ENCODE peak calls at places on chromosomes 11 and 22, in seven cellular contexts. T, V, Q, K, D, E and M are unnamed samples.
A peak's percentile ranks its signal among the peaks of the same experiment; 100 is the strongest.

GRCh38 chr11:65879622-65880021 is at the start of gene CTSW:
- DNase-seq in T (no peak), V (peak; percentile 63), Q (no peak), K (no peak), D (no peak), E (peak; percentile 33), M (no peak)

GRCh38 chr11:88414385-88414861 is 76.9 kb upstream of the CTSC start:
- DNase-seq in T (peak; percentile 79), V (no peak), Q (no peak), K (no peak), D (no peak), E (peak; percentile 62), M (peak; percentile 43)

GRCh38 chr11:117457031-117457785 is 129.6 kb downstream of the CEP164 start:
- DNase-seq in T (no peak), V (no peak), Q (peak; percentile 63), K (no peak), D (no peak), E (no peak), M (no peak)

GRCh38 chr11:95723353-95723942 is 66.1 kb downstream of the FAM76B start:
- DNase-seq in T (no peak), V (no peak), Q (no peak), K (no peak), D (no peak), E (no peak), M (no peak)

GRCh38 chr11:100941033-100941432 is 188.6 kb downstream of the PGR start:
- DNase-seq in T (no peak), V (no peak), Q (no peak), K (no peak), D (no peak), E (no peak), M (no peak)

GRCh38 chr22:38097557-38098409 is 12.7 kb downstream of the BAIAP2L2 start:
- DNase-seq in T (no peak), V (no peak), Q (no peak), K (no peak), D (no peak), E (no peak), M (no peak)

GRCh38 chr11:131748146-131749050 is 378.0 kb downstream of the NTM start:
- DNase-seq in T (peak; percentile 63), V (no peak), Q (peak; percentile 6), K (no peak), D (peak; percentile 48), E (peak; percentile 31), M (peak; percentile 27)

GRCh38 chr11:88402192-88402715 is 64.7 kb upstream of the CTSC start:
- DNase-seq in T (peak; percentile 95), V (no peak), Q (no peak), K (no peak), D (no peak), E (no peak), M (no peak)

GRCh38 chr11:119185916-119186634 is 800 bp downstream of the NHERF4 start:
- DNase-seq in T (no peak), V (no peak), Q (no peak), K (no peak), D (no peak), E (no peak), M (no peak)

GRCh38 chr11:89327885-89328284 is 150.2 kb downstream of the TYR start:
- DNase-seq in T (peak; percentile 37), V (no peak), Q (no peak), K (no peak), D (no peak), E (no peak), M (no peak)